ENCODE peak calls at places on chromosome 21, in five cellular contexts. One of them, this sample, is unnamed.

GRCh38 chr21:39006653-39007417 is 176.4 kb downstream of the PSMG1 start:
- DNase-seq in fibroblast of the aortic adventitia: peak
- DNase-seq in GM12878: no peak
- DNase-seq in hepatocyte: no peak
- DNase-seq in AG04450: no peak
- DNase-seq in this sample: no peak

GRCh38 chr21:29217818-29218252 is 80.9 kb upstream of the BACH1 start:
- DNase-seq in fibroblast of the aortic adventitia: peak
- DNase-seq in AG04450: peak
- DNase-seq in hepatocyte: peak
- DNase-seq in GM12878: no peak
- DNase-seq in this sample: peak

GRCh38 chr21:41778974-41779600 is 12.2 kb upstream of the RIPK4 start:
- DNase-seq in fibroblast of the aortic adventitia: peak
- DNase-seq in hepatocyte: no peak
- DNase-seq in AG04450: no peak
- DNase-seq in GM12878: no peak
- DNase-seq in this sample: no peak

GRCh38 chr21:28444131-28444530 is 548.5 kb downstream of the LTN1 start:
- DNase-seq in GM12878: no peak
- DNase-seq in fibroblast of the aortic adventitia: peak
- DNase-seq in hepatocyte: no peak
- DNase-seq in AG04450: no peak
- DNase-seq in this sample: peak

GRCh38 chr21:15433091-15433490 is 296.7 kb upstream of the USP25 start:
- DNase-seq in GM12878: no peak
- DNase-seq in fibroblast of the aortic adventitia: no peak
- DNase-seq in AG04450: no peak
- DNase-seq in hepatocyte: no peak
- DNase-seq in this sample: no peak

GRCh38 chr21:38680401-38680800 is 125.3 kb upstream of the ETS2 start:
- DNase-seq in GM12878: no peak
- DNase-seq in hepatocyte: no peak
- DNase-seq in fibroblast of the aortic adventitia: no peak
- DNase-seq in AG04450: no peak
- DNase-seq in this sample: no peak

GRCh38 chr21:30710499-30710898 is 8.1 kb downstream of the KRTAP21-3 start:
- DNase-seq in fibroblast of the aortic adventitia: no peak
- DNase-seq in hepatocyte: no peak
- DNase-seq in AG04450: no peak
- DNase-seq in GM12878: no peak
- DNase-seq in this sample: no peak

GRCh38 chr21:29232601-29233541 is 65.9 kb upstream of the BACH1 start:
- DNase-seq in fibroblast of the aortic adventitia: peak
- DNase-seq in AG04450: no peak
- DNase-seq in hepatocyte: peak
- DNase-seq in GM12878: no peak
- DNase-seq in this sample: peak

GRCh38 chr21:42535602-42536171 is 22.0 kb downstream of the SLC37A1 start:
- DNase-seq in hepatocyte: no peak
- DNase-seq in fibroblast of the aortic adventitia: no peak
- DNase-seq in AG04450: no peak
- DNase-seq in GM12878: peak
- DNase-seq in this sample: no peak

GRCh38 chr21:14687277-14687642 is 141.1 kb upstream of the SAMSN1 start:
- DNase-seq in AG04450: no peak
- DNase-seq in fibroblast of the aortic adventitia: no peak
- DNase-seq in GM12878: peak
- DNase-seq in hepatocyte: no peak
- DNase-seq in this sample: no peak

GRCh38 chr21:30567617-30568016 is 6.5 kb upstream of the KRTAP19-7 start:
- DNase-seq in GM12878: no peak
- DNase-seq in hepatocyte: no peak
- DNase-seq in AG04450: no peak
- DNase-seq in fibroblast of the aortic adventitia: no peak
- DNase-seq in this sample: no peak

GRCh38 chr21:42678118-42678430 is 24.7 kb downstream of the PDE9A start:
- DNase-seq in GM12878: no peak
- DNase-seq in hepatocyte: no peak
- DNase-seq in AG04450: no peak
- DNase-seq in fibroblast of the aortic adventitia: no peak
- DNase-seq in this sample: no peak

GRCh38 chr21:41207401-41208388 is 39.7 kb downstream of the BACE2 start:
- DNase-seq in hepatocyte: peak
- DNase-seq in GM12878: no peak
- DNase-seq in fibroblast of the aortic adventitia: peak
- DNase-seq in AG04450: peak
- DNase-seq in this sample: peak

GRCh38 chr21:40853956-40854688 is 7.2 kb upstream of the DSCAM start:
- DNase-seq in fibroblast of the aortic adventitia: no peak
- DNase-seq in GM12878: no peak
- DNase-seq in hepatocyte: no peak
- DNase-seq in AG04450: no peak
- DNase-seq in this sample: no peak

GRCh38 chr21:40623550-40623949 is 223.4 kb downstream of the DSCAM start:
- DNase-seq in AG04450: no peak
- DNase-seq in GM12878: no peak
- DNase-seq in fibroblast of the aortic adventitia: no peak
- DNase-seq in hepatocyte: no peak
- DNase-seq in this sample: no peak

GRCh38 chr21:41411449-41412089 is 14.5 kb upstream of the MX1 start:
- DNase-seq in GM12878: peak
- DNase-seq in fibroblast of the aortic adventitia: no peak
- DNase-seq in AG04450: no peak
- DNase-seq in hepatocyte: no peak
- DNase-seq in this sample: no peak

GRCh38 chr21:14836950-14837349 is 227.8 kb downstream of the NRIP1 start:
- DNase-seq in hepatocyte: no peak
- DNase-seq in fibroblast of the aortic adventitia: peak
- DNase-seq in GM12878: no peak
- DNase-seq in AG04450: no peak
- DNase-seq in this sample: no peak

GRCh38 chr21:34869541-34869940 is 179.6 kb downstream of the RUNX1 start:
- DNase-seq in AG04450: no peak
- DNase-seq in GM12878: no peak
- DNase-seq in hepatocyte: no peak
- DNase-seq in fibroblast of the aortic adventitia: no peak
- DNase-seq in this sample: no peak

GRCh38 chr21:42796327-42797062 is 82.8 kb downstream of the WDR4 start:
- DNase-seq in hepatocyte: no peak
- DNase-seq in fibroblast of the aortic adventitia: no peak
- DNase-seq in AG04450: no peak
- DNase-seq in GM12878: no peak
- DNase-seq in this sample: no peak

GRCh38 chr21:39321424-39321823 is 8.0 kb upstream of the BRWD1 start:
- DNase-seq in GM12878: no peak
- DNase-seq in hepatocyte: no peak
- DNase-seq in AG04450: no peak
- DNase-seq in fibroblast of the aortic adventitia: no peak
- DNase-seq in this sample: no peak

GRCh38 chr21:45224189-45224938 is 63.3 kb downstream of the POFUT2 start:
- DNase-seq in fibroblast of the aortic adventitia: peak
- DNase-seq in GM12878: no peak
- DNase-seq in AG04450: no peak
- DNase-seq in hepatocyte: peak
- DNase-seq in this sample: no peak

GRCh38 chr21:33760641-33761103 is 118.4 kb downstream of the ITSN1 start:
- DNase-seq in GM12878: no peak
- DNase-seq in fibroblast of the aortic adventitia: peak
- DNase-seq in hepatocyte: no peak
- DNase-seq in AG04450: peak
- DNase-seq in this sample: peak

GRCh38 chr21:45153358-45154318 is 79.3 kb downstream of the ADARB1 start:
- DNase-seq in GM12878: no peak
- DNase-seq in fibroblast of the aortic adventitia: peak
- DNase-seq in hepatocyte: no peak
- DNase-seq in AG04450: no peak
- DNase-seq in this sample: peak

GRCh38 chr21:34029724-34030528 is 43.5 kb upstream of the MRPS6 start:
- DNase-seq in GM12878: peak
- DNase-seq in AG04450: peak
- DNase-seq in hepatocyte: peak
- DNase-seq in fibroblast of the aortic adventitia: peak
- DNase-seq in this sample: peak

GRCh38 chr21:44486302-44486701 is 31.0 kb downstream of the LRRC3 start:
- DNase-seq in fibroblast of the aortic adventitia: no peak
- DNase-seq in AG04450: no peak
- DNase-seq in hepatocyte: no peak
- DNase-seq in GM12878: no peak
- DNase-seq in this sample: no peak

GRCh38 chr21:43192501-43193081 is 23.8 kb downstream of the CRYAA start:
- DNase-seq in GM12878: no peak
- DNase-seq in AG04450: no peak
- DNase-seq in hepatocyte: no peak
- DNase-seq in fibroblast of the aortic adventitia: no peak
- DNase-seq in this sample: no peak

GRCh38 chr21:26159869-26160268 is 10.7 kb downstream of the APP start:
- DNase-seq in hepatocyte: no peak
- DNase-seq in AG04450: no peak
- DNase-seq in fibroblast of the aortic adventitia: no peak
- DNase-seq in GM12878: no peak
- DNase-seq in this sample: no peak
- H3K4me3 ChIP-seq in hepatocyte: no peak
- H3K4me3 ChIP-seq in AG04450: no peak
- H3K4me3 ChIP-seq in fibroblast of the aortic adventitia: no peak
- H3K4me3 ChIP-seq in GM12878: no peak
- H3K4me3 ChIP-seq in this sample: no peak

GRCh38 chr21:21200103-21200938 is 202.1 kb downstream of the NCAM2 start:
- DNase-seq in AG04450: peak
- DNase-seq in fibroblast of the aortic adventitia: peak
- DNase-seq in GM12878: no peak
- DNase-seq in hepatocyte: peak
- DNase-seq in this sample: peak
- H3K4me3 ChIP-seq in AG04450: no peak
- H3K4me3 ChIP-seq in fibroblast of the aortic adventitia: peak
- H3K4me3 ChIP-seq in GM12878: no peak
- H3K4me3 ChIP-seq in hepatocyte: no peak
- H3K4me3 ChIP-seq in this sample: peak

DNA sequence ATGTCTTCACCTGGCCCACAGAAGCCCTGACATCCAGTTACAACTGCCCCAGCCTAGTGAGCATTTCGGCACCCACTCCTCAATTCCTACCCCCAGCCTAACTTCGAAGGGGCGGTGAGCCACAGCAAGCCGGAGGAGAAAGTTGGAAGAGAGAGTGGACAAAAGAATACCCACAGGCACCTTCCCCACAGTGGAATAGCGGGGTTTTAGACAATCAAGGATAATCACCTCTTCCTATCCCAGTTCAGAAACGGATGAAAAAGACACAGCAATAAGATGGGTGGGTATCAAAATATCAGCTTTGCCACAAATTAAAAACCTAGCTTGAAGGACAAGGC is 1.3 kb upstream of the LSS start:
- DNase-seq in hepatocyte: no peak
- DNase-seq in AG04450: no peak
- DNase-seq in GM12878: no peak
- DNase-seq in fibroblast of the aortic adventitia: no peak
- DNase-seq in this sample: no peak
- H3K4me3 ChIP-seq in hepatocyte: no peak
- H3K4me3 ChIP-seq in AG04450: peak
- H3K4me3 ChIP-seq in GM12878: peak
- H3K4me3 ChIP-seq in fibroblast of the aortic adventitia: peak
- H3K4me3 ChIP-seq in this sample: peak

GRCh38 chr21:31872072-31872451 is 758 bp upstream of the HUNK start:
- DNase-seq in GM12878: no peak
- DNase-seq in hepatocyte: no peak
- DNase-seq in fibroblast of the aortic adventitia: no peak
- DNase-seq in AG04450: no peak
- DNase-seq in this sample: no peak

GRCh38 chr21:31872452-31873274 is at the start of gene HUNK:
- DNase-seq in fibroblast of the aortic adventitia: peak
- DNase-seq in GM12878: no peak
- DNase-seq in hepatocyte: peak
- DNase-seq in AG04450: no peak
- DNase-seq in this sample: peak

GRCh38 chr21:31873696-31874599 is 1.1 kb downstream of the HUNK start:
- DNase-seq in fibroblast of the aortic adventitia: no peak
- DNase-seq in GM12878: no peak
- DNase-seq in AG04450: no peak
- DNase-seq in hepatocyte: peak
- DNase-seq in this sample: peak

GRCh38 chr21:31874817-31875216 is 2.0 kb downstream of the HUNK start:
- DNase-seq in AG04450: no peak
- DNase-seq in fibroblast of the aortic adventitia: no peak
- DNase-seq in hepatocyte: peak
- DNase-seq in GM12878: no peak
- DNase-seq in this sample: no peak

GRCh38 chr21:31873275-31873695 is 465 bp downstream of the HUNK start:
- DNase-seq in hepatocyte: peak
- DNase-seq in AG04450: no peak
- DNase-seq in GM12878: no peak
- DNase-seq in fibroblast of the aortic adventitia: no peak
- DNase-seq in this sample: no peak
- H3K4me3 ChIP-seq in hepatocyte: peak
- H3K4me3 ChIP-seq in AG04450: peak
- H3K4me3 ChIP-seq in GM12878: no peak
- H3K4me3 ChIP-seq in fibroblast of the aortic adventitia: peak
- H3K4me3 ChIP-seq in this sample: peak

GRCh38 chr21:36606292-36606982 is 92.5 kb upstream of the SIM2 start:
- DNase-seq in AG04450: no peak
- DNase-seq in hepatocyte: no peak
- DNase-seq in GM12878: no peak
- DNase-seq in fibroblast of the aortic adventitia: no peak
- DNase-seq in this sample: no peak

GRCh38 chr21:36610201-36610600 is 88.7 kb upstream of the SIM2 start:
- DNase-seq in hepatocyte: no peak
- DNase-seq in fibroblast of the aortic adventitia: peak
- DNase-seq in AG04450: no peak
- DNase-seq in GM12878: no peak
- DNase-seq in this sample: peak

GRCh38 chr21:36608251-36608650 is 90.7 kb upstream of the SIM2 start:
- DNase-seq in AG04450: no peak
- DNase-seq in fibroblast of the aortic adventitia: no peak
- DNase-seq in hepatocyte: no peak
- DNase-seq in GM12878: no peak
- DNase-seq in this sample: no peak

GRCh38 chr21:36606983-36607325 is 92.0 kb upstream of the SIM2 start:
- DNase-seq in GM12878: no peak
- DNase-seq in fibroblast of the aortic adventitia: no peak
- DNase-seq in hepatocyte: no peak
- DNase-seq in AG04450: no peak
- DNase-seq in this sample: no peak

GRCh38 chr21:36609654-36610053 is 89.3 kb upstream of the SIM2 start:
- DNase-seq in fibroblast of the aortic adventitia: no peak
- DNase-seq in hepatocyte: no peak
- DNase-seq in AG04450: no peak
- DNase-seq in GM12878: no peak
- DNase-seq in this sample: no peak
- H3K4me3 ChIP-seq in fibroblast of the aortic adventitia: no peak
- H3K4me3 ChIP-seq in hepatocyte: no peak
- H3K4me3 ChIP-seq in AG04450: no peak
- H3K4me3 ChIP-seq in GM12878: no peak
- H3K4me3 ChIP-seq in this sample: no peak

DNA sequence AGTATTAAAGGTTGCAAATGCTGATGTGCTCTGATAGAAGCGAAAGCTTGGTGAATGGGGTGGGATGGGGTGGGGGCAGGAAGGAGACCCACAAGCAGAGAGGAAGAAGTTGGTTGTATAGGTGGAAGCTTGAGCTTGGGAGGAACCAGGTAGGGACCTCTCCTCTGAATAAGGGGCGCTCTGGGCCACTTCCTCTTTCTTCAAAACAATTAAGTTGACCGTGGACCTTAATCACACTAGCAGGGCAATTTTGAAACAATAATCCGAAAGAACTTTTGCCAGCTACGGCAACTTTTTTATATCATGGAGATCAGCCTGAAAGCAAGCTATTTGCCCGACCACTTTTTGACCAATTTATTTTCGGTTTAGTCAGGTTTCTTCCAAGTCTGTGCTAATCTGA is 1.9 kb upstream of the DYRK1A start:
- DNase-seq in GM12878: no peak
- DNase-seq in AG04450: no peak
- DNase-seq in fibroblast of the aortic adventitia: no peak
- DNase-seq in hepatocyte: no peak
- DNase-seq in this sample: no peak
- H3K4me3 ChIP-seq in GM12878: peak
- H3K4me3 ChIP-seq in AG04450: peak
- H3K4me3 ChIP-seq in fibroblast of the aortic adventitia: no peak
- H3K4me3 ChIP-seq in hepatocyte: no peak
- H3K4me3 ChIP-seq in this sample: peak

This sample was measured in foreskin fibroblast.